ENCODE peak calls at places on chromosomes 5 and 9, in seven cellular contexts. One of them, this sample, is unnamed.

GRCh38 chr5:98779264-98779877 is 5.9 kb downstream of the RGMB start:
- DNase-seq in HepG2: peak
- DNase-seq in GM12891: no peak
- DNase-seq in SK-N-SH: no peak
- DNase-seq in K562: no peak
- DNase-seq in GM12878: no peak
- DNase-seq in H1: no peak
- DNase-seq in this sample: no peak

GRCh38 chr9:89109666-89110065 is 69.0 kb downstream of the SHC3 start:
- DNase-seq in HepG2: no peak
- DNase-seq in GM12891: no peak
- DNase-seq in SK-N-SH: no peak
- DNase-seq in K562: no peak
- DNase-seq in GM12878: no peak
- DNase-seq in H1: no peak
- DNase-seq in this sample: no peak

GRCh38 chr5:14186132-14186830 is 43.1 kb downstream of the TRIO start:
- DNase-seq in HepG2: no peak
- DNase-seq in GM12891: no peak
- DNase-seq in SK-N-SH: no peak
- DNase-seq in K562: no peak
- DNase-seq in GM12878: no peak
- DNase-seq in H1: no peak
- DNase-seq in this sample: no peak

GRCh38 chr9:5574998-5575397 is 53.9 kb upstream of the RIC1 start:
- DNase-seq in HepG2: peak
- DNase-seq in GM12891: no peak
- DNase-seq in SK-N-SH: no peak
- DNase-seq in K562: no peak
- DNase-seq in GM12878: no peak
- DNase-seq in H1: no peak
- DNase-seq in this sample: no peak

GRCh38 chr9:78009156-78009555 is 22.5 kb downstream of the GNAQ start:
- DNase-seq in HepG2: no peak
- DNase-seq in GM12891: no peak
- DNase-seq in SK-N-SH: no peak
- DNase-seq in K562: no peak
- DNase-seq in GM12878: no peak
- DNase-seq in H1: no peak
- DNase-seq in this sample: no peak

GRCh38 chr5:17316973-17317459 is 99.6 kb downstream of the BASP1 start:
- DNase-seq in HepG2: no peak
- DNase-seq in GM12891: no peak
- DNase-seq in SK-N-SH: no peak
- DNase-seq in K562: no peak
- DNase-seq in GM12878: peak
- DNase-seq in H1: no peak
- DNase-seq in this sample: no peak

GRCh38 chr9:133592731-133593409 is 16.3 kb downstream of the FAM163B start:
- DNase-seq in HepG2: no peak
- DNase-seq in GM12891: no peak
- DNase-seq in SK-N-SH: no peak
- DNase-seq in K562: no peak
- DNase-seq in GM12878: no peak
- DNase-seq in H1: no peak
- DNase-seq in this sample: no peak

GRCh38 chr5:172216345-172216744 is 22.4 kb downstream of the EFCAB9 start:
- DNase-seq in HepG2: no peak
- DNase-seq in GM12891: no peak
- DNase-seq in SK-N-SH: no peak
- DNase-seq in K562: no peak
- DNase-seq in GM12878: no peak
- DNase-seq in H1: no peak
- DNase-seq in this sample: no peak

GRCh38 chr9:86591472-86591871 is 237.3 kb upstream of the TUT7 start:
- DNase-seq in HepG2: no peak
- DNase-seq in GM12891: no peak
- DNase-seq in SK-N-SH: no peak
- DNase-seq in K562: no peak
- DNase-seq in GM12878: no peak
- DNase-seq in H1: no peak
- DNase-seq in this sample: no peak

GRCh38 chr5:42581845-42582244 is 158.6 kb downstream of the GHR start:
- DNase-seq in HepG2: no peak
- DNase-seq in GM12891: no peak
- DNase-seq in SK-N-SH: no peak
- DNase-seq in K562: no peak
- DNase-seq in GM12878: no peak
- DNase-seq in H1: no peak
- DNase-seq in this sample: no peak

GRCh38 chr5:178786424-178786823 is 56.0 kb upstream of the ZNF354A start:
- DNase-seq in HepG2: no peak
- DNase-seq in GM12891: no peak
- DNase-seq in SK-N-SH: no peak
- DNase-seq in K562: no peak
- DNase-seq in GM12878: no peak
- DNase-seq in H1: no peak
- DNase-seq in this sample: no peak

GRCh38 chr5:170300361-170301013 is 2.9 kb upstream of the LCP2 start:
- DNase-seq in HepG2: no peak
- DNase-seq in GM12891: no peak
- DNase-seq in SK-N-SH: no peak
- DNase-seq in K562: no peak
- DNase-seq in GM12878: no peak
- DNase-seq in H1: no peak
- DNase-seq in this sample: no peak

GRCh38 chr5:146754621-146755020 is 123.9 kb downstream of the PPP2R2B start:
- DNase-seq in HepG2: no peak
- DNase-seq in GM12891: no peak
- DNase-seq in SK-N-SH: no peak
- DNase-seq in K562: no peak
- DNase-seq in GM12878: no peak
- DNase-seq in H1: no peak
- DNase-seq in this sample: no peak

GRCh38 chr5:180607861-180608571 is 16.7 kb upstream of the SCGB3A1 start:
- DNase-seq in HepG2: peak
- DNase-seq in GM12891: no peak
- DNase-seq in SK-N-SH: no peak
- DNase-seq in K562: no peak
- DNase-seq in GM12878: no peak
- DNase-seq in H1: no peak
- DNase-seq in this sample: no peak

GRCh38 chr5:158435161-158435616 is 576.2 kb upstream of the CLINT1 start:
- DNase-seq in HepG2: no peak
- DNase-seq in GM12891: no peak
- DNase-seq in SK-N-SH: no peak
- DNase-seq in K562: no peak
- DNase-seq in GM12878: peak
- DNase-seq in H1: no peak
- DNase-seq in this sample: no peak

GRCh38 chr5:15571618-15572017 is 71.6 kb downstream of the FBXL7 start:
- DNase-seq in HepG2: no peak
- DNase-seq in GM12891: no peak
- DNase-seq in SK-N-SH: no peak
- DNase-seq in K562: no peak
- DNase-seq in GM12878: no peak
- DNase-seq in H1: no peak
- DNase-seq in this sample: no peak

GRCh38 chr5:80266566-80266965 is 10.7 kb upstream of the SERINC5 start:
- DNase-seq in HepG2: no peak
- DNase-seq in GM12891: no peak
- DNase-seq in SK-N-SH: no peak
- DNase-seq in K562: no peak
- DNase-seq in GM12878: no peak
- DNase-seq in H1: no peak
- DNase-seq in this sample: no peak

GRCh38 chr5:31106259-31106658 is 87.2 kb upstream of the CDH6 start:
- DNase-seq in HepG2: no peak
- DNase-seq in GM12891: no peak
- DNase-seq in SK-N-SH: no peak
- DNase-seq in K562: no peak
- DNase-seq in GM12878: no peak
- DNase-seq in H1: no peak
- DNase-seq in this sample: no peak

GRCh38 chr5:17123010-17123409 is 94.4 kb upstream of the BASP1 start:
- DNase-seq in HepG2: no peak
- DNase-seq in GM12891: no peak
- DNase-seq in SK-N-SH: no peak
- DNase-seq in K562: no peak
- DNase-seq in GM12878: no peak
- DNase-seq in H1: no peak
- DNase-seq in this sample: no peak

DNA sequence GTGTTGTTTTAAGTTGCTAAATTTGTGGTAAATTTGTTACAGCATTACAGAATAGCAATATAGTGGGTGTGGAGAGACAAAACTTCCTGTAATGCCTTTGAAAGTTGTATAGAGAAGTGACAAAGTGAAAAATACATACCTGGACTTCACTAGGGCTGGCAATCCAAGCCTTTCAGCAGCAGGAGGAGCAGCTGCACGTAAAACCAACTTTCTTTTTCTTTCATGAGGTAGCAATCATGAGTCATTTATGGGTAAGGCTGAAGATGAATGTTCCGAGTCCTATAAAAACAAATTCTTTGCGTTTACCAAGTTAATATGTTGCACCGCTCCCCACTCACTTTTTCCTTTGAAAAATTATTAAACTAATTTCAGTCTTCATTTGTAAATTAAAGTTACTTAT is 1138.2 kb downstream of the TAF11L14 start:
- DNase-seq in HepG2: no peak
- DNase-seq in GM12891: no peak
- DNase-seq in SK-N-SH: no peak
- DNase-seq in K562: no peak
- DNase-seq in GM12878: no peak
- DNase-seq in H1: no peak
- DNase-seq in this sample: no peak
- TF ChIP-seq TAF1 in HepG2: no peak
- TF ChIP-seq TAF1 in GM12891: no peak
- TF ChIP-seq TAF1 in SK-N-SH: no peak
- TF ChIP-seq TAF1 in K562: no peak
- TF ChIP-seq TAF1 in GM12878: no peak
- TF ChIP-seq TAF1 in H1: no peak
- TF ChIP-seq TAF1 in this sample: no peak

DNA sequence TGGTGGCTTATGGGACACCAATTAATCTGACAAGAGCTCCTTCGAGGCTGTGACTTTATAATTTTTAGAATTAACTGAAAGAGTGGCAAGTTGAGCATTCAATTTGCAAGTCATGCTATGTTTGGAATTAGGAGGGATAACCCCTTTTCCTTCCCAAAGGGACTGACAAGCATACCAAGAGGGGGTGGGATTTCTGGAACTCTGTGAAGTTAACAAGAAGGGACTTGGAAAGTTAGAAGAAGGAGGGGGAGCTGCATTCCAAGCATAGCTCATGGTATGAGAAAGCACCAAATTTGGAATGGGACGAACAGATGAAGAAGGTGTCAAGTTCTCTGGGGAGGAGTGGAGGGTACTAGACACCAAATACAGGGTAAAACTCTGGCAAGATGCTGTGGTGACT is 8.9 kb upstream of the PALM2AKAP2 start:
- DNase-seq in HepG2: no peak
- DNase-seq in GM12891: no peak
- DNase-seq in SK-N-SH: no peak
- DNase-seq in K562: no peak
- DNase-seq in GM12878: no peak
- DNase-seq in H1: no peak
- DNase-seq in this sample: no peak
- TF ChIP-seq TAF1 in HepG2: no peak
- TF ChIP-seq TAF1 in GM12891: no peak
- TF ChIP-seq TAF1 in SK-N-SH: no peak
- TF ChIP-seq TAF1 in K562: no peak
- TF ChIP-seq TAF1 in GM12878: no peak
- TF ChIP-seq TAF1 in H1: no peak
- TF ChIP-seq TAF1 in this sample: no peak

GRCh38 chr5:91219803-91220371 is 163.2 kb downstream of the ARRDC3 start:
- DNase-seq in HepG2: no peak
- DNase-seq in GM12891: no peak
- DNase-seq in SK-N-SH: peak
- DNase-seq in K562: peak
- DNase-seq in GM12878: no peak
- DNase-seq in H1: no peak
- DNase-seq in this sample: no peak

GRCh38 chr5:91221917-91222316 is 161.2 kb downstream of the ARRDC3 start:
- DNase-seq in HepG2: no peak
- DNase-seq in GM12891: no peak
- DNase-seq in SK-N-SH: no peak
- DNase-seq in K562: no peak
- DNase-seq in GM12878: no peak
- DNase-seq in H1: no peak
- DNase-seq in this sample: no peak

GRCh38 chr5:91222482-91222881 is 160.6 kb downstream of the ARRDC3 start:
- DNase-seq in HepG2: no peak
- DNase-seq in GM12891: no peak
- DNase-seq in SK-N-SH: no peak
- DNase-seq in K562: no peak
- DNase-seq in GM12878: no peak
- DNase-seq in H1: no peak
- DNase-seq in this sample: no peak

GRCh38 chr5:91217859-91218258 is 165.3 kb downstream of the ARRDC3 start:
- DNase-seq in HepG2: no peak
- DNase-seq in GM12891: no peak
- DNase-seq in SK-N-SH: no peak
- DNase-seq in K562: no peak
- DNase-seq in GM12878: no peak
- DNase-seq in H1: no peak
- DNase-seq in this sample: no peak

DNA sequence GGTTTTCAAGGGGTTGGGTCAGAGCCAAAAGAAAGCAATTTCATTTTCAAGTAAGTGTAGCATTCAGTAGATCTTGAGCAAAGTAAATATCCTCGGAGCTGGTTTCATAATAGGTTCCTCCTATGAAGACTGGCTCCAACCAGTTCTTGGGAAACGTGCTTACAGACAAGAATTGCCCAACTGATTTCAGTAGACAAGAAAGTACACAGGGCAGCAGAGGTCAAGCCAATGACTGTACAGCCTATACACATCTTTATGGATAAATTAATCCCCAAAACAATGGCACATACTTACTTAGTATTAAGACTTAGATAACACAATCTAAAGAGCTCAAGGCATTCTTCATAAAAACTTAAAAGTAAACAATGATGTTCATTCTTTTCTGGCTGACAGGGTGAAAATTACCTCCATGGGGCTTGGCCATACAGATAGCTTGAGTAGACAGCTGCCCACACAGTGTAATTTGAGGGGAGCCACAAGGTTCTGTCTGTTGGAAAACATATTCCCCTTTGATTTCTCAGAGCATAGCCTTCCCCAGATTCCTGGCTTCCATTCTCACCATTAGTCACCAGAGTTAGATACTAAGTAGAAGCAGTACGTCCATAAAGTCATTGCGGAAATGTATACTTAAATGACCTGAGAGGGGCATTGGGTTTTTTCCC is 163.8 kb downstream of the ARRDC3 start:
- DNase-seq in HepG2: no peak
- DNase-seq in GM12891: no peak
- DNase-seq in SK-N-SH: no peak
- DNase-seq in K562: no peak
- DNase-seq in GM12878: no peak
- DNase-seq in H1: no peak
- DNase-seq in this sample: no peak
- TF ChIP-seq TAF1 in HepG2: no peak
- TF ChIP-seq TAF1 in GM12891: no peak
- TF ChIP-seq TAF1 in SK-N-SH: no peak
- TF ChIP-seq TAF1 in K562: no peak
- TF ChIP-seq TAF1 in GM12878: no peak
- TF ChIP-seq TAF1 in H1: no peak
- TF ChIP-seq TAF1 in this sample: no peak

GRCh38 chr9:137095664-137096517 is 9.1 kb downstream of the MAN1B1 start:
- DNase-seq in HepG2: no peak
- DNase-seq in GM12891: peak
- DNase-seq in SK-N-SH: peak
- DNase-seq in K562: peak
- DNase-seq in GM12878: peak
- DNase-seq in H1: no peak
- DNase-seq in this sample: peak
- TF ChIP-seq TAF1 in HepG2: no peak
- TF ChIP-seq TAF1 in GM12891: no peak
- TF ChIP-seq TAF1 in SK-N-SH: no peak
- TF ChIP-seq TAF1 in K562: no peak
- TF ChIP-seq TAF1 in GM12878: peak
- TF ChIP-seq TAF1 in H1: no peak
- TF ChIP-seq TAF1 in this sample: no peak

This sample was measured in GM12892.